ENCODE peak calls at places on chromosomes 2 and 18, in ten cellular contexts. J, T, B, O, Z, E, P, X, C and U are unnamed samples.

GRCh38 chr18:43744960-43745740 is 467.9 kb upstream of the SYT4 start:
- DNase-seq in J (no peak), T (no peak), B (no peak), O (no peak), Z (no peak), E (no peak), P (no peak), X (no peak), C (no peak), U (no peak)

GRCh38 chr2:202025816-202026215 is 7.8 kb upstream of the FZD7 start:
- DNase-seq in J (peak; percentile 45), T (no peak), B (no peak), O (no peak), Z (no peak), E (no peak), P (no peak), X (no peak), C (no peak), U (no peak)

GRCh38 chr18:35673682-35674081 is 92.1 kb downstream of the GALNT1 start:
- DNase-seq in J (no peak), T (no peak), B (no peak), O (no peak), Z (no peak), E (no peak), P (no peak), X (no peak), C (no peak), U (no peak)

GRCh38 chr2:121058852-121059558 is 226.0 kb downstream of the TFCP2L1 start:
- DNase-seq in J (peak; percentile 38), T (no peak), B (no peak), O (no peak), Z (no peak), E (no peak), P (no peak), X (no peak), C (no peak), U (no peak)

GRCh38 chr2:121491566-121491965 is 39.1 kb upstream of the RNU4ATAC start:
- DNase-seq in J (no peak), T (no peak), B (no peak), O (no peak), Z (no peak), E (no peak), P (no peak), X (no peak), C (no peak), U (no peak)

GRCh38 chr2:191691016-191691725 is 13.2 kb downstream of the NABP1 start:
- DNase-seq in J (peak; percentile 89), T (peak; percentile 60), B (no peak), O (no peak), Z (peak; percentile 55), E (peak; percentile 54), P (no peak), X (no peak), C (peak; percentile 88), U (no peak)

GRCh38 chr18:7307586-7307985 is 76.7 kb downstream of the LRRC30 start:
- DNase-seq in J (no peak), T (no peak), B (no peak), O (no peak), Z (no peak), E (no peak), P (no peak), X (no peak), C (no peak), U (no peak)

GRCh38 chr2:238120463-238121298 is 17.8 kb upstream of the KLHL30 start:
- DNase-seq in J (peak; percentile 63), T (no peak), B (no peak), O (no peak), Z (no peak), E (peak; percentile 47), P (no peak), X (no peak), C (no peak), U (no peak)